ENCODE peak calls at places on chromosomes 1 and 21, in four cellular contexts. C is suprapubic skin, V is lower leg skin, A is stomach. D is an unnamed sample.

GRCh38 chr1:220881918-220882891 is 3.0 kb downstream of the HLX start:
- DNase-seq in V (no peak), A (no peak), C (no peak), D (no peak)

GRCh38 chr1:165816801-165817497 is 10.5 kb upstream of the UCK2 start:
- DNase-seq in C (no peak), V (no peak), A (no peak), D (no peak)

GRCh38 chr1:10911274-10912166 is 100.9 kb upstream of the TARDBP start:
- DNase-seq in A (no peak), V (no peak), C (no peak), D (no peak)

GRCh38 chr1:198298653-198299052 is 141.9 kb downstream of the NEK7 start:
- DNase-seq in A (no peak), V (no peak), C (no peak), D (no peak)

GRCh38 chr1:54507471-54507870 is 40.6 kb upstream of the ACOT11 start:
- DNase-seq in A (no peak), C (no peak), V (no peak), D (no peak)

GRCh38 chr1:240743696-240744095 is 131.7 kb upstream of the GREM2 start:
- DNase-seq in V (no peak), A (no peak), C (no peak), D (no peak)

GRCh38 chr1:20123696-20124450 is 4.5 kb upstream of the PLA2G2D start:
- DNase-seq in A (no peak), V (no peak), C (peak), D (no peak)

GRCh38 chr1:78240755-78241154 is 195.0 kb downstream of the GIPC2 start:
- DNase-seq in A (no peak), V (no peak), C (no peak), D (no peak)

GRCh38 chr1:182330303-182330702 is 61.3 kb downstream of the GLUL start:
- DNase-seq in C (peak), A (peak), V (peak), D (no peak)

GRCh38 chr1:183215076-183215720 is 29.1 kb downstream of the LAMC2 start:
- DNase-seq in V (no peak), A (no peak), C (no peak), D (no peak)

GRCh38 chr1:1630965-1631792 is 794 bp upstream of the MMP23B start:
- DNase-seq in A (peak), V (no peak), C (peak), D (no peak)

GRCh38 chr1:115465802-115466363 is 127.8 kb upstream of the NGF start:
- DNase-seq in C (no peak), A (no peak), V (no peak), D (no peak)

GRCh38 chr21:38869946-38870345 is 64.2 kb downstream of the ETS2 start:
- DNase-seq in V (no peak), A (no peak), C (no peak), D (no peak)

GRCh38 chr21:32308696-32309095 is 10.0 kb downstream of the MRAP start:
- DNase-seq in V (no peak), C (no peak), A (no peak), D (no peak)

GRCh38 chr21:32312976-32313375 is 14.3 kb downstream of the MRAP start:
- DNase-seq in C (no peak), A (no peak), V (no peak), D (no peak)

GRCh38 chr21:32312321-32312720 is 13.7 kb downstream of the MRAP start:
- DNase-seq in A (no peak), C (no peak), V (no peak), D (no peak)

GRCh38 chr21:32309906-32310460 is 11.3 kb downstream of the MRAP start:
- DNase-seq in V (no peak), C (no peak), A (no peak), D (no peak)

DNA sequence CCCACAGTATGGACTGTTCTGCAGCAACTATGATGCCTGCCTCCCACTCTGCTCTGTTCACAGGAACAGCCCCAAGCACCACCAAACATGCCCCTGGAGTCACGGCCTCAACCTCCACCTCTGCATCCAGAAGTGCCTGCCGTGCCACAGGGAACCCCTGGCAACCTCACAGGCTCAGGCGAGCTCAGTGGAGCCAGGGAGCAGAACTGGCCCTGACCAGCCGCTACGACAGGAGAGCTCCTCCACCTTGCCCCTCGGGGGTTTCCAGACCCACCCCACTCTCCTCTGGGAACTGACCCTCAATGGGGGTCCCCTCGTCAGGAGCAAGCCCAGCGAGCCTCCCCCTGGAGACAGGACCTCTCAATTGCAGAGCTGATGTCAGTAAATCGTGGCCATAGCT is 13.0 kb downstream of the MRAP start:
- DNase-seq in V (no peak), A (no peak), C (no peak), D (no peak)
- TF ChIP-seq POLR2A in V (no peak), A (no peak), C (no peak), D (no peak)

DNA sequence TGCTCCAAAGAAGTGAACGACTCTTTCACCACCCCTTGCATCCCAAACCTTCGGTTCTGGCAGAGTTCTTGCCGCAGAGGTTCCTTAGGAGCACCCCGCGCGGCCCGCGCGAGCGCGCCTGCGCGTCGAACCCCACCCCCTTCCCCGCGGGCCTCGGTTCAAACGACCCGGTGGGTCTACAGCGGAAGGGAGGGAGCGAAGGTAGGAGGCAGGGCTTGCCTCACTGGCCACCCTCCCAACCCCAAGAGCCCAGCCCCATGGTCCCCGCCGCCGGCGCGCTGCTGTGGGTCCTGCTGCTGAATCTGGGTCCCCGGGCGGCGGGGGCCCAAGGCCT is at the start of gene C1orf56:
- DNase-seq in C (peak), V (no peak), A (peak), D (no peak)
- TF ChIP-seq POLR2A in C (no peak), V (no peak), A (no peak), D (peak)

DNA sequence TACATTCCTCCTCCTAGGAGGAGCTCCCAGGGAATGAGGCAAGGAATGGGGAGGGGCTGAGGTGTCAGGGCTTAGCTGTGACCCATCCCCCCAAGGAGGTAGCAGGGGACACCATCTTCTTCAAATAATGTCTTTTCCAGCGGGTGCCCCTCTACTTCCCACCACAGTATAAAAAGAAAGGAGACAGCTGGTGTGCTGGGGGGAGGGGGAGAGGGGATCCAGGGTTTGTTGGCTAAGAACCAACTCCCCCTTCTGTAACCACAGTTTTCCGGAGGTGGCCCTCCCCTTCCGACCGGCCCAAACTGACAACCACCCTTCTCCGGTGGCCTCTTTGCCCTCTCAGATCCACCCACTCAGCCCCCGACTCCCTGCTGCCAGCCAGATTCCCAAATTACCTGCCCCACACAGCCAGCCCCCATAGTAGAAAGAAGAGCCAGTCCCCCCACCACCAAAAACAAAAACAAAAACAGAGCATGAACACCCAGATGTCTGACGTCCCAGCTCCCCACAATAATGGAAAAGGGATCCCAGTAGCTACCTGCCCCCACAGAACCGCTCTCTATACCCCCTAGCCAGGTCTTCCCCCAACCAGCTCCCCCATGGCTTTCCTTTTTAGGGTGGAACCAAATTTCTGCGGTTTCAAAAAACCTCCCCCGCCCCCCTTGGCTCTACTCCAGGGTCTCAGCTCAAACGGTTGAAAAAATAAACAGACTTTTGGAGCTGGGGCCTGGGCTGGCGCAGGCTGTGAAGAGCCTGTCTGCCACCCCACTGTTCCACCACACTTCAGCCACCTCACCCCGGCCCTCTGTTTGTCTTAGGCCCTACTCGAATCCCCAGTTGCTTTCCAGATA is 2.1 kb downstream of the ARHGEF2 start:
- DNase-seq in C (peak), A (peak), V (peak), D (no peak)
- TF ChIP-seq POLR2A in C (no peak), A (no peak), V (no peak), D (peak)

DNA sequence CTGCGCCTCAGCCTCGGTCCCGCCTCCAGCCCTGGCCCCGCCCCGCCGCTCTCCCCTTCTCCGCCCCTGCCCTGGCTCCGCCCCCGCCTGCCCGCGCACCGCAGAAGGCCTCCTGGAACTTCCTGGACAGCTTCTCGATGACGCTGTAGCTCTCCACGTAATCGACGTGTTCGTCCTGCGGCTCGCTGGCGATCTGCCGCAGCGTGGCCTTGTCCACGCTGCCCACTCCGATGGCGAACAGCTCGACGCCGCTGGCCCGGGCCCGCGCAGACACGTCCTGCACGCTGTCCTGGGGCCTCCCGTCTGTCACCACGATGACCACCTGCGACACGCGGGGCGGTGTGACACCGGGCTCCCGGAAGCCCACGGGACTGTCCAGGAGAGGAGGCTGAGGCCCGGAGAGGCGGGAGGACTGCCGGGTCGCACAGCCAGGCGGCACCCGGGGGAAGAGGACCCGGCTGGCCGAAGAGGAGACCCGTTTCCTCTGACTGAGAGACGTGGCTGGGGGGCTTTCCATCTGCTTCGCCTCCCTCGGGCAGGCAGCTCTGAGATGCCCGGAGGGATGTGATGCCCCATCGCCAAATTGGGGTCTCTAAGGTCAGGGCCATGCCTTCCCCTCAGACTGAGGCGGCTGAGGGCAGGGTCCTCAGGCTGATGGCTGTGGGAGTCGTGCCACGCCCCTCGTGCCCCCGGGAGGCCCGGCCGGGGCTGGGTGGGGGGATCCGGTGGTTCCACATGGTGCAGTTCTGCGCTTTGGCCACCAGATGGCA is 4.6 kb downstream of the MATN1 start:
- DNase-seq in V (peak), C (peak), A (peak), D (peak)
- TF ChIP-seq POLR2A in V (no peak), C (peak), A (peak), D (peak)

GRCh38 chr1:204354579-204354978 is 5.2 kb downstream of the PLEKHA6 start:
- DNase-seq in A (no peak), V (no peak), C (no peak), D (no peak)
- TF ChIP-seq POLR2A in A (no peak), V (no peak), C (no peak), D (no peak)

GRCh38 chr21:34511787-34512451 is at the start of gene KCNE1:
- DNase-seq in A (no peak), V (peak), C (no peak), D (no peak)
- TF ChIP-seq POLR2A in A (no peak), V (no peak), C (no peak), D (no peak)

DNA sequence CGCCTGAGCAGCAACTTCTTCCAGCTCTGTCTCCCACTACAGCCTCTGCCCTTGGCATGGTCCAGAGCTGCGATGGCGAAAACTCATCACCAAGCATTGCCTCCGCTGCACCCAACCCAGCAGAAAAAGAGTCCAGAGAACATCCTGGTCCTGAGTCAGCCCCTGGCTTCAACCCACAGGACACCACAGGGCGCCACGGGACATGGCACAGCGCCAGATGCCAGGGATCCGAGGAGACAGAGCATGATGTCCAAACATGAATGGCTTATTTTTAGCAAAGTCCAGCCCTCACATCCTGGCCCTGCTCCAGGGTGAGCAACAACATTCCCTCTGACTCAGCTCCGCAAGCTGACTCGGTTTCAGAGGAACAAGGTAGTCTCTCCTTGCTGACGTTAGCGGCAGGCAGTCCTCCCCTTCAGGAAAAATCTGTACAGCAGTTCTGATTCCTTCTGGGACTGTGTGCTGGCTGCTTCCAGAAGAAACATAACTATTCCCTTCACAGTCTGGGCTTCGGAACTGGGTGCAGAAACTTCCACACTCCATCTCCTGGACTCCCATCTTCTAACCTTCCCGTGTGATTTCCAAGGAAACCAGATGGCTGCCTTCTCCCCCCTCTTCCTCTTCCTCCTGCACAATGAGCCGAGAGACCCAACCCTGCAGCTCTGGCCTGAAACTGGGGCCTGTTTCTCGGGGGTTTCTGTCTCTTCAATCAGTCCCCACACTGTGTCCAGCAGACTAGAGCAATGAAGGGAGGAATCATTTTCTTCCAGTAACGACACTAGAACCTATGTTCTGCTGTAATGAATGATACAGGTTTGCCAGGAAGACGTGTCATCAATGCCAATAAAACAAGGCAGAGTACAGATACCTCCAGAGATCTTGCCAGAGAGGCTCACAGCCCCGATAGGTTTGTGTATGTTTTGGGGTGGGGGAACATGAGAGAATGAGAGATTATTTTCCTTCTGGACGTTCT is 131.2 kb downstream of the TOMM20 start:
- DNase-seq in A (peak), V (peak), C (peak), D (peak)
- TF ChIP-seq POLR2A in A (no peak), V (no peak), C (no peak), D (peak)

DNA sequence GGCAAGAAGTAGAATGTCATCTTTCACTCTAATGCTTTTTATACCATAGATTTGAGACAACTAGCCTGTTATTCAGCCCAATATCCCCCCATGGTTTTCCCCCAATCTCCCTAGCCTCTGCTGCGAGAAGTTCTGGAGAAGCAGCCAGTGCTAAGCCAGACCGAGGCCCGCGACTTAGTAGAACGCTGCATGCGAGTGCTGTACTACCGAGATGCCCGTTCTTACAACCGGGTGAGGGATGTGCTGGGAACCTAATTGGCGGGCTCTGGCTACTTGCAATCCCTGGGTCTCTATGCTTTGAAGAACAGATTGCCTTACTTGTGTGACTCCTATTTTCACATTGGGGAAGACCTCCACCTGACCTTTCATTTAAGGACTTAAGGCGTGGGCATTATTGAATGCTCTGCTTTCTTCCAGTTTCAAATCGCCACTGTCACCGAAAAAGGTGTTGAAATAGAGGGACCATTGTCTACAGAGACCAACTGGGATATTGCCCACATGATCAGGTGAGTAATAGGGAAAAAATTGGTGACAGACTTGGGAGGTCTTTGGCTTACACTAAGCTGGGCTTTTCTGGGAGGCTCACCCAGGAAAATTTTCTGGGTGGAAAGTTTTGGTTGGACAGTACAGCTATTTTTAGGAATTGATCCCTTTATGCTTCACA is 1.9 kb downstream of the PSMB4 start:
- DNase-seq in A (no peak), V (no peak), C (no peak), D (no peak)
- TF ChIP-seq POLR2A in A (no peak), V (no peak), C (no peak), D (no peak)

D was measured in esophagus squamous epithelium.